ENCODE peak calls at places on chromosomes 3 and 15, in ten cellular contexts. N, G, F, T, J, I, B, Q, E and V are unnamed samples.

GRCh38 chr3:113606539-113607218 is 74.3 kb downstream of the SIDT1 start:
- DNase-seq in E (peak; percentile 26), F (no peak), G (no peak), B (no peak), N (no peak), J (no peak), T (peak; percentile 26), I (no peak), Q (peak; percentile 55), V (no peak)

GRCh38 chr3:178099885-178100284 is 436.4 kb upstream of the KCNMB2 start:
- DNase-seq in Q (no peak), F (no peak), I (no peak), B (no peak), T (no peak), N (no peak), G (no peak), E (no peak), J (no peak), V (no peak)

GRCh38 chr3:153681057-153681456 is 440.1 kb upstream of the ARHGEF26 start:
- DNase-seq in T (no peak), B (no peak), I (no peak), Q (no peak), F (no peak), E (no peak), N (no peak), G (no peak), J (no peak), V (no peak)

GRCh38 chr3:180358179-180358578 is 243.8 kb upstream of the TTC14 start:
- DNase-seq in T (no peak), G (no peak), F (no peak), N (no peak), Q (no peak), I (no peak), B (no peak), E (no peak), J (no peak), V (no peak)

GRCh38 chr3:36814071-36814717 is 49.8 kb upstream of the DCLK3 start:
- DNase-seq in G (no peak), J (no peak), T (no peak), F (no peak), B (no peak), I (no peak), E (no peak), N (no peak), Q (no peak), V (no peak)

GRCh38 chr15:62165029-62165792 is at the start of gene C2CD4B:
- DNase-seq in J (no peak), I (peak; percentile 80), N (peak; percentile 78), B (no peak), G (peak; percentile 68), F (peak; percentile 50), E (peak; percentile 72), Q (no peak), T (peak; percentile 52), V (peak; percentile 42)

GRCh38 chr3:13277860-13278531 is 142.1 kb downstream of the NUP210 start:
- DNase-seq in Q (no peak), N (peak; percentile 51), T (no peak), B (peak; percentile 8), F (no peak), E (no peak), J (peak; percentile 12), G (no peak), I (peak; percentile 56), V (peak; percentile 42)

GRCh38 chr3:80559701-80560100 is 791.9 kb upstream of the ROBO1 start:
- DNase-seq in B (peak; percentile 16), N (no peak), J (no peak), T (no peak), G (no peak), F (no peak), E (no peak), Q (no peak), I (no peak), V (no peak)

GRCh38 chr15:95663156-95663831 is 667.2 kb upstream of the NR2F2 start:
- DNase-seq in B (no peak), T (no peak), N (no peak), F (peak; percentile 18), J (peak; percentile 23), I (no peak), E (no peak), Q (no peak), G (no peak), V (no peak)

GRCh38 chr15:73305331-73306211 is 63.2 kb downstream of the HCN4 start:
- DNase-seq in B (peak; percentile 71), G (no peak), T (peak; percentile 80), J (peak; percentile 75), Q (no peak), I (peak; percentile 86), N (no peak), E (peak; percentile 22), F (peak; percentile 86), V (peak; percentile 21)

GRCh38 chr3:9955611-9956352 is 3.6 kb upstream of the PRRT3 start:
- DNase-seq in Q (no peak), E (no peak), F (no peak), N (no peak), G (no peak), T (no peak), B (no peak), I (no peak), J (peak; percentile 37), V (no peak)

GRCh38 chr3:150635526-150635925 is 32.4 kb downstream of the SELENOT start:
- DNase-seq in T (no peak), N (no peak), B (no peak), J (no peak), E (no peak), I (no peak), Q (no peak), G (no peak), F (peak; percentile 18), V (no peak)

GRCh38 chr3:62500556-62501294 is 127.4 kb upstream of the FEZF2 start:
- DNase-seq in N (no peak), E (no peak), T (no peak), I (peak; percentile 27), Q (no peak), F (no peak), B (peak; percentile 0), J (no peak), G (no peak), V (no peak)

GRCh38 chr3:21936207-21936606 is 185.2 kb upstream of the ZNF385D start:
- DNase-seq in G (no peak), N (no peak), F (no peak), T (no peak), J (no peak), Q (no peak), B (no peak), I (no peak), E (no peak), V (no peak)

GRCh38 chr3:139357899-139358298 is 14.1 kb downstream of the MRPS22 start:
- DNase-seq in J (no peak), F (no peak), I (no peak), E (no peak), G (no peak), T (no peak), B (no peak), Q (no peak), N (no peak), V (no peak)
- H3K36me3 ChIP-seq in J (peaks cover 95% of the 10 kb centered on the region), F (peaks cover 95% of the 10 kb centered on the region), I (peaks cover 26% of the 10 kb centered on the region), E (no peaks in the 10 kb centered on the region), G (peaks cover 100% of the 10 kb centered on the region), T (peaks cover 94% of the 10 kb centered on the region), B (peaks cover 90% of the 10 kb centered on the region), Q (peaks cover 58% of the 10 kb centered on the region), N (peaks cover 100% of the 10 kb centered on the region), V (peaks cover 12% of the 10 kb centered on the region)

GRCh38 chr3:109413049-109413448 is 75.7 kb upstream of the DPPA4 start:
- DNase-seq in Q (no peak), I (no peak), E (no peak), G (no peak), T (no peak), F (no peak), J (no peak), B (no peak), N (no peak), V (no peak)

DNA sequence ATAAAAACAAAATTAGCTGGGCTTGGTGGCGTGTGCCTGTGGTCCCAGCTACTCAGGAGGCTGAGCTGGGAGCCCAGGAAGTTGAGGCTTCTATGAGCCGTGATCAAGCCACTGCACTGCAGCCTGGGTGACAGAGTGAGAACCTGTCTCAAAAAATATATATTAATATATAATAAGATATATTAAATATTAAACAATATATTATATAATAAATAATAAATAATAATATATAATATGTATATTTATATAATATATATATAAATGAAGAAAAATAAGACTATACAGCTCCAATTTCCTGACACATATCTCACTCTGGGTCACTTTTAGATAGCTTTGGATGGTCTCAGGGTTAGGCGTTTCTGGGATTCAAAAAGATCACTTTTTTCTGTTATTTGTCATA is 74.2 kb upstream of the DPPA4 start:
- DNase-seq in N (no peak), G (no peak), J (no peak), I (no peak), E (no peak), T (no peak), Q (no peak), B (no peak), F (no peak), V (no peak)
- H3K4me3 ChIP-seq in N (no peak overlapping the region), G (no peak overlapping the region), J (no peak overlapping the region), I (no peak overlapping the region), E (no peak overlapping the region), T (no peak overlapping the region), Q (no peak overlapping the region), B (no peak overlapping the region), F (no peak overlapping the region), V (no peak overlapping the region)

GRCh38 chr15:52150878-52151277 is 38.3 kb upstream of the BCL2L10 start:
- DNase-seq in N (no peak), B (no peak), I (no peak), F (no peak), Q (no peak), J (no peak), E (no peak), T (no peak), G (no peak), V (no peak)

GRCh38 chr15:52150043-52150825 is 37.7 kb upstream of the BCL2L10 start:
- DNase-seq in Q (no peak), F (no peak), N (no peak), I (no peak), T (no peak), J (no peak), B (no peak), E (no peak), G (no peak), V (no peak)

GRCh38 chr15:52153900-52154895 is 37.0 kb downstream of the GNB5 start:
- DNase-seq in G (no peak), T (no peak), N (no peak), J (no peak), F (no peak), E (no peak), I (no peak), Q (no peak), B (no peak), V (no peak)

GRCh38 chr15:52148409-52148808 is 35.8 kb upstream of the BCL2L10 start:
- DNase-seq in I (no peak), G (no peak), F (no peak), J (no peak), B (no peak), N (no peak), Q (no peak), T (no peak), E (no peak), V (no peak)

GRCh38 chr15:52151353-52151752 is 38.8 kb upstream of the BCL2L10 start:
- DNase-seq in B (no peak), I (no peak), J (no peak), Q (no peak), N (no peak), E (no peak), F (no peak), T (no peak), G (no peak), V (no peak)
- H3K36me3 ChIP-seq in B (peaks cover 2% of the 10 kb centered on the region), I (peaks cover 2% of the 10 kb centered on the region), J (peaks cover 14% of the 10 kb centered on the region), Q (peaks cover 33% of the 10 kb centered on the region), N (peaks cover 10% of the 10 kb centered on the region), E (no peaks in the 10 kb centered on the region), F (no peaks in the 10 kb centered on the region), T (peaks cover 3% of the 10 kb centered on the region), G (peaks cover 45% of the 10 kb centered on the region), V (peaks cover 5% of the 10 kb centered on the region)

GRCh38 chr15:70412717-70413266 is 315.1 kb upstream of the TLE3 start:
- DNase-seq in J (no peak), G (no peak), B (peak; percentile 44), E (no peak), N (no peak), I (no peak), F (no peak), Q (no peak), T (no peak), V (no peak)
- H3K4me3 ChIP-seq in J (no peak overlapping the region), G (no peak overlapping the region), B (no peak overlapping the region), E (no peak overlapping the region), N (no peak overlapping the region), I (no peak overlapping the region), F (no peak overlapping the region), Q (no peak overlapping the region), T (no peak overlapping the region), V (no peak overlapping the region)